ENCODE peak calls at places on chromosomes 11 and 22, in eight cellular contexts. N is neural progenitor cell, P is PC-3, R is AG09309, K is HCT116, W is IMR-90, B is cardiac muscle cell, L is lower lobe of right lung. U is an unnamed sample.
A peak's percentile ranks its signal among the peaks of the same experiment; 100 is the strongest.

GRCh38 chr11:130203766-130204702 is 44.5 kb downstream of the ST14 start:
- DNase-seq in N (no peak), P (no peak), R (no peak), K (no peak), W (no peak), B (no peak), L (peak; percentile 18), U (no peak)

GRCh38 chr11:66563832-66564231 is 4.6 kb downstream of the CTSF start:
- DNase-seq in N (no peak), P (no peak), R (no peak), K (no peak), W (no peak), B (no peak), L (no peak), U (no peak)

GRCh38 chr11:19241260-19242183 is 777 bp upstream of the E2F8 start:
- DNase-seq in N (peak; percentile 80), P (peak; percentile 63), R (no peak), K (no peak), W (no peak), B (peak; percentile 68), L (peak; percentile 61), U (no peak)

GRCh38 chr11:131810511-131810910 is 440.1 kb downstream of the NTM start:
- DNase-seq in N (no peak), P (no peak), R (no peak), K (no peak), W (no peak), B (no peak), L (no peak), U (no peak)

GRCh38 chr11:86785576-86785975 is 14.8 kb upstream of the PRSS23 start:
- DNase-seq in N (no peak), P (no peak), R (peak; percentile 47), K (no peak), W (no peak), B (no peak), L (no peak), U (no peak)

GRCh38 chr11:128040603-128041002 is 546.8 kb downstream of the ETS1 start:
- DNase-seq in N (no peak), P (peak; percentile 31), R (no peak), K (no peak), W (no peak), B (no peak), L (no peak), U (no peak)

GRCh38 chr11:94802501-94802900 is 34.3 kb downstream of the AMOTL1 start:
- DNase-seq in N (no peak), P (no peak), R (no peak), K (no peak), W (no peak), B (no peak), L (no peak), U (peak; percentile 51)

GRCh38 chr22:44890416-44891292 is 119.2 kb downstream of the PHF21B start:
- DNase-seq in N (no peak), P (no peak), R (no peak), K (no peak), W (no peak), B (no peak), L (no peak), U (no peak)

DNA sequence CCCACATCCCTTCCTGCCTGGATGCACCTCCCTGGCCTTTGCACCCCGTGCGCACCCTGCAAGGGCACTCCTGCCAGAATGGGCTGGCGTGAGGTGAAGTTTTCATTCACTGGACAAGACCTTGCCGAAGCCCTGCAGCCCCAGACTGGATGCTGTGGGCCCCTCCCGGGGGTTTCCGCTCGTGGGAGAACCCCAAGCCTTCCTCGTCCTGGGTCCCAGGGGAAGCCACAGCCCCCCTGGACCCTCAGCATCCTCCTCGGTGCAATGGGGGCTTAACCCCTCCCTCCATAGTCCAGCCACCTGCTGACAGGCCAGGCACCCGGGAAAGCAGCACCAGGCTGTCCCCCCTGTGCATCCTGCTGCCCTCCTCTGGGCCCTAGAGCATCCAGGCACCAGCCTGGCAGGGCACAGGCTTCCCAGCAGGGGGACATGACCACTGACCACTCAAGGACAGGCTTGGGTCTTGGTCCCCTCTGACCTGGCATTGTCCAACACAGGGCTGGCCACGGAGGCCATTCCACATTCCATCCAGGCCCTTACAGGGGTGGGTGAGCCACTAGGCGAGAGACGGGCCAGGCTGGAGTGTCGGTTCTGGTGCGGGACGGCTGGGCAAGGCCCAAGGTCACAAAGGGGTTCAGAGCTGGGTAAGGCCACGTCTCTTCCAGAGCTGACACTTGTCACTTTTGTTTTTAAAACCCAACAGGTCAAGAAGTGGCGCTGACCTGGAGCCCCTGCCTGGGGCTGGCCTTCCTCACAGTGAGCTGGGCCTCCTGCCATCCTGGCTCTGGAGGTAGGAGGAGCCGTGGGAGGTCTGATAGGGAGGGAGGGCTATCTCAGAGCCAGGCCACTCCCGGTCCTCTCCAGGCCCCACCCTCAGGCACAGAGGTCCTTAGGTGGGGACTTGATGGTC is 41.5 kb upstream of the PPARA start:
- DNase-seq in N (peak; percentile 17), P (peak; percentile 34), R (no peak), K (no peak), W (peak; percentile 23), B (peak; percentile 62), L (no peak), U (no peak)
- TF ChIP-seq CTCF in N (no peak), P (no peak), R (peak; percentile 22), K (peak; percentile 17), W (no peak), B (peak; percentile 4), L (no peak), U (no peak)

GRCh38 chr11:68122936-68123539 is 1.9 kb upstream of the CHKA start:
- DNase-seq in N (peak; percentile 32), P (peak; percentile 99), R (no peak), K (peak; percentile 41), W (no peak), B (no peak), L (peak; percentile 66), U (no peak)

GRCh38 chr11:68125164-68125563 is 4.0 kb upstream of the CHKA start:
- DNase-seq in N (no peak), P (no peak), R (no peak), K (no peak), W (no peak), B (no peak), L (no peak), U (no peak)

GRCh38 chr11:68127791-68128681 is 6.8 kb upstream of the CHKA start:
- DNase-seq in N (peak; percentile 91), P (peak; percentile 73), R (no peak), K (peak; percentile 22), W (peak; percentile 40), B (peak; percentile 95), L (peak; percentile 83), U (peak; percentile 65)

GRCh38 chr11:68130121-68130520 is 8.9 kb upstream of the CHKA start:
- DNase-seq in N (no peak), P (no peak), R (no peak), K (no peak), W (no peak), B (no peak), L (no peak), U (no peak)

DNA sequence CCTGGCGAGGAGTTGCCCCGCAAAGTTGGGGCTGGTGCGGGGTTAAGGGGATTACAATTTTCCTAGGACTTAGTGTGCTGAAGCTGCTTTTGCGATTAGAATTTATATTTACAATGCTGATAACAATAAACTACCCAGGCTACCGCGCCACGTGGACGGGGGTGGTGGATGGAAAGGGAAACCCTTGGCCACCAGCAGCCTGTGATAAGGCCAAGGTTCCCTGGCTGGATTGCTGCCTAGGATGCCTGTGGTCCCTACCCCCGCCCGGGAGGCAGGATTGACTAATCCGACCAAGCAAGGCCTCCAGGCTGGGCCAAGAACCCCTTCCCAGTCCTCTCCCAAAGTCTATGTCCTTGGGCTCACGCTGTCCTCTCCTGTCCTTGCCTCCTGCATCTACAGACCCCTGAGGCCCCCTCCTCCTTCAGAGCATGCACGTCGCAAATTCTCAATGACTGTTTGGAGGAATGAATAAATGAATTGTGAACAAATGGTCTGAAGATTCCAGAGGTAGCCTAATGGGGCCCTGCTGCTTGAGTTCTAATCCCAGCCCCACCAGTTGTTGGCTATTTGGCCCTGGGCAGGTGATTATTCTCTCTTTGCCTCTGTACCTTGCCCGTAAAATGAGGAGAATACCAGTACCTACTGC is 7.6 kb upstream of the CHKA start:
- DNase-seq in N (no peak), P (no peak), R (peak; percentile 18), K (no peak), W (peak; percentile 70), B (peak; percentile 79), L (peak; percentile 73), U (no peak)
- H3K4me3 ChIP-seq in N (peak overlapping the region; percentile 46), P (no peak overlapping the region), R (peak overlapping the region; percentile 28), K (peak overlapping the region; percentile 33), W (peak overlapping the region; percentile 32), B (peak overlapping the region; percentile 16), L (peak overlapping the region; percentile 55), U (peak overlapping the region; percentile 62)

DNA sequence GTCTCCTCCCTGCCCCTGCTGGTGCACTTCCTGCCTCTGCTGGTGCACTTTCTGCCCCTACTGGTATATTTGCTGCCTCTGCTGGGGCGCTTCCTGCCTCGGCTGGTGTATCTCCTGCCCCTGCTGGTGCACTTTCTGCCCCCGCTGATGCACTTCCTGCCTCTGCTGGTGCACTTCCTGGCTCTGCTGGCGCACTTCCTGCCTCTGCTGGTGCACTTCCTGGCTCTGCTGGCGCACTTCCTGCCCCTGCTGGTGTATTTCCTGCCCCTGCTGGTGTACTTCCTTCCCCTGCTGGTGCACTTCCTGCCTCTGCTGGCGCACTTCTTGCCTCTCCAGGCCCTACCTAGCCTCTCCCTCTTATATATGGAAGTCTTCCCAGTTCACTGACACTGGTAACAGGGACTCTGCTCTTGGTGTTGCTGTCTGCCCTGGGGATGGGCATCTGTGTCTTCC is 10.1 kb downstream of the MTFP1 start:
- DNase-seq in N (no peak), P (no peak), R (no peak), K (peak; percentile 79), W (no peak), B (no peak), L (peak; percentile 54), U (no peak)
- TF ChIP-seq CTCF in N (no peak), P (no peak), R (no peak), K (peak; percentile 39), W (no peak), B (no peak), L (peak; percentile 19), U (no peak)

GRCh38 chr22:37427711-37428635 is 694 bp upstream of the ELFN2 start:
- DNase-seq in N (peak; percentile 41), P (no peak), R (no peak), K (no peak), W (no peak), B (no peak), L (no peak), U (no peak)

GRCh38 chr22:37425800-37426531 is 1.3 kb downstream of the ELFN2 start:
- DNase-seq in N (peak; percentile 76), P (no peak), R (peak; percentile 24), K (no peak), W (peak; percentile 45), B (no peak), L (no peak), U (no peak)

GRCh38 chr22:37427128-37427710 is at the start of gene ELFN2:
- DNase-seq in N (peak; percentile 61), P (peak; percentile 23), R (no peak), K (no peak), W (peak; percentile 10), B (peak; percentile 63), L (no peak), U (peak; percentile 26)

GRCh38 chr22:37425369-37425768 is 1.9 kb downstream of the ELFN2 start:
- DNase-seq in N (no peak), P (no peak), R (no peak), K (no peak), W (no peak), B (no peak), L (no peak), U (no peak)

DNA sequence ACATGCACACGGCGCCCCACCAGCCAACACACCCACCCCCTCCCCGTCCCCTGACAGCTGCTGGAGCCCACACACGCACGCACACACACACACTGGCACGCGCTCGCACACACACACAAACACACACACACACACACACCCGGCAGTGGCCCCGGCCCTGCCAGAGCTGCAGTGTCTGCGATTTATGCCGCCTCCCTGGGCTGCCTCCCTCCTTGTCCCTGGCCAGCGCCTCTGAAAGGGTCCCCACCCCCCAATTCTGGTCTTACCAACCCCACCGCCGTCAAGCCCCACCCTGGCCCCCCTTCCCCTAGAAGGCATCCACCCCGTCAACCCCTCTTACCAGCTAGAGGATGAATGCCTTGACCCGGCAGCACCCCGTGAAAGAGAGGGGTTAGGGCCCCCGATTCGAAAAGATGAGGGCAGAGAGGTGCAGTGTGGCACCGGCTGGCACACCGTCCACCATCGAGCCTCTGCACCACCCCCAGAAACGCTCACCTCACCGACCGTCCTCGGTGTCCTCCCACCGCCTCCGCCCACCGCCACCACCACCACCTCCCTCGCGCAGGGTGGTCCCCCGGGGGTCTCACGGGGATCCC is 649 bp downstream of the ELFN2 start:
- DNase-seq in N (no peak), P (no peak), R (no peak), K (no peak), W (no peak), B (no peak), L (no peak), U (no peak)
- H3K4me3 ChIP-seq in N (peak overlapping the region; percentile 65), P (peak overlapping the region; percentile 87), R (peak overlapping the region; percentile 67), K (peak overlapping the region; percentile 87), W (peak overlapping the region; percentile 88), B (peak overlapping the region; percentile 62), L (peak overlapping the region; percentile 50), U (peak overlapping the region; percentile 38)